ENCODE peak calls at places on chromosomes 13 and 19, in six cellular contexts. A is fibroblast of mammary gland; J is activated CD8-positive, alpha-beta T cell treated with anti-CD3 and anti-CD28 coated beads for 36 hours; B is GM13977; X is epithelial cell of esophagus; R is mucosa of descending colon. E is an unnamed sample.

GRCh38 chr13:30371649-30372265 is 50.5 kb upstream of the UBE2L5 start:
- DNase-seq in A (peak; percentile 83), J (peak; percentile 78), B (peak; percentile 66), R (peak; percentile 51), X (peak; percentile 65), E (no peak)

GRCh38 chr13:28477709-28477973 is 17.3 kb downstream of the FLT1 start:
- DNase-seq in X (no peak), A (no peak), R (no peak), B (no peak), J (no peak), E (no peak)

GRCh38 chr19:10112895-10113591 is 1.6 kb downstream of the P2RY11 start:
- DNase-seq in A (peak; percentile 50), R (peak; percentile 75), B (peak; percentile 68), X (peak; percentile 62), J (peak; percentile 80), E (no peak)

GRCh38 chr19:35963514-35963913 is 27.3 kb downstream of the LRFN3 start:
- DNase-seq in A (peak; percentile 64), J (peak; percentile 67), B (no peak), X (peak; percentile 71), R (no peak), E (peak; percentile 88)

GRCh38 chr13:24083722-24084421 is 76.6 kb upstream of the SPATA13 start:
- DNase-seq in X (no peak), A (no peak), R (no peak), J (no peak), B (no peak), E (no peak)

GRCh38 chr13:53782400-53783030 is 753.9 kb downstream of the OLFM4 start:
- DNase-seq in B (peak; percentile 32), J (peak; percentile 3), X (peak; percentile 61), R (no peak), A (peak; percentile 46), E (no peak)

GRCh38 chr19:16447015-16447384 is 24.8 kb downstream of the EPS15L1 start:
- DNase-seq in A (peak; percentile 78), X (peak; percentile 84), J (peak; percentile 77), B (peak; percentile 61), R (no peak), E (no peak)

GRCh38 chr19:35181387-35181786 is 26.9 kb downstream of the FXYD5 start:
- DNase-seq in X (no peak), J (no peak), A (no peak), R (no peak), B (no peak), E (no peak)

GRCh38 chr13:98014766-98015165 is 61.3 kb downstream of the IPO5 start:
- DNase-seq in R (no peak), B (no peak), J (no peak), X (peak; percentile 74), A (peak; percentile 79), E (no peak)

GRCh38 chr19:11141937-11142527 is 13.6 kb downstream of the SPC24 start:
- DNase-seq in X (no peak), J (no peak), A (no peak), R (no peak), B (no peak), E (no peak)

E was measured in osteocyte.